ENCODE peak calls at places on chromosome 19, in ten cellular contexts. Q is EL; L is fibroblast of villous mesenchyme; T is stimulated activated CD8-positive, alpha-beta memory T cell treated with anti-CD3 and anti-CD28 coated beads, Interleukin-12 subunit alpha, Interleukin-12 subunit beta, amount 100 ng/mL, for 1 hour; Z is activated T-helper 1 cell treated with Interleukin-2 at 50 U/mL for 16 hours; H is stomach; F is DMS 273 treated with DMSO at 0.1 percent for 48 hours; E is NCI-H2081; N is activated CD8-positive, alpha-beta memory T cell treated with anti-CD3 and anti-CD28 coated beads for 1 hour; W is RWPE1. G is an unnamed sample.

GRCh38 chr19:35013820-35014754 is 14.0 kb downstream of the GRAMD1A start:
- DNase-seq in W (no peak), L (no peak), E (no peak), T (peak), Q (no peak), F (no peak), H (no peak), Z (peak), N (peak), G (no peak)

GRCh38 chr19:15112385-15112784 is 5.2 kb downstream of the SYDE1 start:
- DNase-seq in L (no peak), T (no peak), E (no peak), Z (no peak), N (no peak), Q (no peak), F (no peak), H (no peak), W (no peak), G (no peak)

GRCh38 chr19:33386361-33386858 is 12.9 kb downstream of the CEBPG start:
- DNase-seq in F (no peak), Q (no peak), T (no peak), E (no peak), W (no peak), Z (no peak), N (no peak), H (no peak), L (no peak), G (no peak)

GRCh38 chr19:13825489-13826475 is 30.5 kb downstream of the ZSWIM4 start:
- DNase-seq in E (no peak), H (no peak), W (no peak), Q (no peak), Z (no peak), F (no peak), T (no peak), L (no peak), N (no peak), G (no peak)

GRCh38 chr19:42091300-42092266 is 15.6 kb downstream of the ZNF574 start:
- DNase-seq in H (peak), W (no peak), F (no peak), Z (no peak), Q (peak), T (no peak), N (no peak), E (peak), L (no peak), G (peak)

GRCh38 chr19:1206733-1207301 is 1.2 kb downstream of the STK11 start:
- DNase-seq in L (no peak), Q (no peak), F (no peak), W (no peak), N (no peak), E (no peak), H (no peak), Z (no peak), T (no peak), G (no peak)

GRCh38 chr19:58455306-58455705 is 3.9 kb downstream of the ZNF324B start:
- DNase-seq in E (no peak), H (no peak), Q (no peak), T (no peak), F (no peak), W (no peak), N (no peak), L (no peak), Z (no peak), G (no peak)

GRCh38 chr19:3536429-3537100 is 2.4 kb upstream of the TEKTIP1 start:
- DNase-seq in L (no peak), F (no peak), E (no peak), Z (no peak), H (no peak), T (no peak), Q (no peak), N (no peak), W (no peak), G (no peak)

GRCh38 chr19:391726-392374 is 17.1 kb downstream of the C2CD4C start:
- DNase-seq in E (no peak), H (no peak), L (no peak), N (no peak), F (no peak), Q (no peak), Z (no peak), T (no peak), W (no peak), G (no peak)

GRCh38 chr19:6352381-6353165 is 8.8 kb upstream of the CLPP start:
- DNase-seq in T (no peak), W (no peak), Z (no peak), E (no peak), N (no peak), H (no peak), F (no peak), L (no peak), Q (no peak), G (no peak)

GRCh38 chr19:55304279-55304978 is 20.6 kb downstream of the BRSK1 start:
- DNase-seq in E (no peak), L (peak), H (peak), Z (no peak), T (no peak), W (peak), Q (peak), N (no peak), F (no peak), G (peak)

GRCh38 chr19:16371540-16371986 is 46.9 kb downstream of the KLF2 start:
- DNase-seq in W (no peak), N (peak), Q (no peak), E (no peak), T (peak), Z (peak), L (peak), F (no peak), H (peak), G (peak)

GRCh38 chr19:6233051-6233826 is 46.5 kb downstream of the MLLT1 start:
- DNase-seq in F (no peak), T (no peak), L (peak), Q (peak), W (no peak), N (no peak), E (no peak), Z (no peak), H (peak), G (no peak)

GRCh38 chr19:35903550-35904179 is 1.3 kb downstream of the HCST start:
- DNase-seq in Z (peak), F (no peak), E (peak), Q (peak), T (peak), L (peak), H (peak), W (peak), N (peak), G (peak)

GRCh38 chr19:14686411-14686810 is 3.4 kb upstream of the ZNF333 start:
- DNase-seq in E (peak), L (peak), Q (no peak), H (no peak), W (no peak), N (no peak), Z (no peak), F (peak), T (no peak), G (no peak)

GRCh38 chr19:33795370-33796163 is 1.1 kb upstream of the KCTD15 start:
- DNase-seq in H (peak), Q (peak), Z (no peak), T (no peak), N (peak), L (peak), E (peak), F (peak), W (peak), G (peak)

GRCh38 chr19:18057557-18057956 is 29.2 kb downstream of the IL12RB1 start:
- DNase-seq in H (peak), T (no peak), N (no peak), L (peak), E (no peak), W (no peak), F (no peak), Q (no peak), Z (no peak), G (peak)

GRCh38 chr19:47284324-47284899 is 9.7 kb downstream of the INAFM1 start:
- DNase-seq in F (no peak), L (peak), H (no peak), Z (no peak), E (peak), Q (peak), T (peak), W (peak), N (no peak), G (peak)

GRCh38 chr19:5832049-5832448 is 7.5 kb downstream of the FUT6 start:
- DNase-seq in T (no peak), W (no peak), Q (no peak), H (no peak), N (no peak), Z (no peak), F (no peak), L (no peak), E (no peak), G (no peak)

GRCh38 chr19:40273469-40274360 is 11.4 kb downstream of the AKT2 start:
- DNase-seq in E (no peak), Q (no peak), F (peak), N (no peak), L (no peak), T (no peak), H (no peak), Z (no peak), W (no peak), G (no peak)

GRCh38 chr19:6021878-6022569 is 44.1 kb upstream of the RANBP3 start:
- DNase-seq in F (peak), W (peak), T (peak), Q (peak), H (peak), L (peak), N (peak), E (peak), Z (peak), G (peak)

GRCh38 chr19:584240-585001 is 5.3 kb upstream of the HCN2 start:
- DNase-seq in E (peak), L (peak), F (no peak), Q (peak), W (no peak), Z (peak), N (peak), H (peak), T (peak), G (no peak)

GRCh38 chr19:10091892-10092641 is 6.0 kb downstream of the SHFL start:
- DNase-seq in E (no peak), F (no peak), T (no peak), L (no peak), Z (no peak), W (no peak), H (no peak), Q (no peak), N (no peak), G (no peak)

GRCh38 chr19:14412436-14413071 is 6.6 kb downstream of the DDX39A start:
- DNase-seq in E (no peak), L (no peak), W (no peak), H (no peak), F (no peak), Q (no peak), Z (no peak), N (no peak), T (no peak), G (no peak)

GRCh38 chr19:1063030-1063908 is 3.7 kb upstream of the ARHGAP45 start:
- DNase-seq in L (peak), Z (no peak), E (no peak), T (no peak), F (no peak), H (no peak), N (no peak), Q (no peak), W (peak), G (peak)

GRCh38 chr19:35162471-35163326 is 8.2 kb downstream of the FXYD5 start:
- DNase-seq in N (no peak), Q (peak), T (no peak), E (no peak), H (no peak), Z (no peak), W (peak), F (no peak), L (no peak), G (no peak)

GRCh38 chr19:28284389-28284788 is 928.6 kb downstream of the UQCRFS1 start:
- DNase-seq in Z (no peak), T (no peak), H (no peak), Q (no peak), W (no peak), F (no peak), E (no peak), L (no peak), N (no peak), G (no peak)

GRCh38 chr19:55632463-55632834 is 8.1 kb upstream of the ZNF784 start:
- DNase-seq in Q (peak), F (peak), T (peak), H (peak), N (peak), E (peak), L (peak), W (no peak), Z (peak), G (peak)

GRCh38 chr19:53624776-53625540 is 6.8 kb upstream of the DPRX start:
- DNase-seq in L (peak), T (no peak), F (no peak), E (no peak), N (no peak), Z (no peak), H (no peak), W (no peak), Q (no peak), G (no peak)